ENCODE peak calls at places on chromosomes 1 and 21, in nine cellular contexts. A is left cardiac atrium; N is PC-3; I is heart right ventricle; E is activated B cell treated with CpG ODN at 0.5 μM for 24 hours; C is central memory CD8-positive, alpha-beta T cell; X is A549; B is body of pancreas; R is stimulated activated effector memory CD8-positive, alpha-beta T cell treated with anti-CD3 and anti-CD28 coated beads, Interleukin-12 subunit alpha, Interleukin-12 subunit beta, amount 100 ng/mL, for 72 hours. L is an unnamed sample.

GRCh38 chr21:34801519-34802132 is 132.8 kb downstream of the CLIC6 start:
- ATAC-seq in B (no peak), E (peak; percentile 83), I (no peak), X (peak; percentile 77), N (peak; percentile 37), R (peak; percentile 29), C (peak; percentile 40), A (no peak), L (peak; percentile 48)

GRCh38 chr1:31054958-31055481 is 10.5 kb downstream of the PUM1 start:
- ATAC-seq in N (no peak), I (no peak), C (no peak), B (no peak), E (no peak), X (no peak), R (peak; percentile 52), A (no peak), L (no peak)

GRCh38 chr1:31421404-31422040 is 8.5 kb downstream of the SERINC2 start:
- ATAC-seq in A (no peak), B (no peak), X (peak; percentile 65), C (no peak), E (no peak), R (no peak), I (no peak), N (peak; percentile 21), L (no peak)

GRCh38 chr1:38991638-38992449 is 768 bp downstream of the AKIRIN1 start:
- ATAC-seq in R (no peak), N (peak; percentile 24), B (no peak), X (peak; percentile 41), I (peak; percentile 40), A (peak; percentile 74), E (no peak), C (no peak), L (no peak)

GRCh38 chr1:169144941-169145626 is 38.6 kb downstream of the ATP1B1 start:
- ATAC-seq in E (no peak), A (no peak), X (peak; percentile 14), R (no peak), N (no peak), C (no peak), I (no peak), B (no peak), L (no peak)

GRCh38 chr1:25462732-25463131 is 32.0 kb downstream of the MACO1 start:
- ATAC-seq in B (no peak), I (peak; percentile 72), C (no peak), E (no peak), R (no peak), X (no peak), N (peak; percentile 64), A (no peak), L (no peak)

GRCh38 chr21:44461438-44462089 is 6.3 kb downstream of the LRRC3 start:
- ATAC-seq in C (no peak), R (no peak), X (no peak), A (peak; percentile 61), E (no peak), N (peak; percentile 54), B (no peak), I (peak; percentile 78), L (no peak)

GRCh38 chr1:36524359-36525062 is 41.8 kb upstream of the CSF3R start:
- ATAC-seq in R (no peak), I (no peak), X (no peak), N (no peak), B (no peak), C (no peak), A (no peak), E (no peak), L (no peak)

GRCh38 chr1:234927968-234928635 is 200.5 kb downstream of the TOMM20 start:
- ATAC-seq in B (no peak), C (no peak), I (no peak), X (no peak), R (no peak), N (no peak), E (no peak), A (no peak), L (no peak)

GRCh38 chr1:156347337-156347736 is 9.0 kb downstream of the TSACC start:
- ATAC-seq in X (peak; percentile 19), A (no peak), N (no peak), E (no peak), C (no peak), I (no peak), B (no peak), R (no peak), L (no peak)

GRCh38 chr1:13494025-13494424 is 19.8 kb downstream of the LRRC38 start:
- ATAC-seq in X (no peak), N (no peak), I (no peak), C (no peak), R (peak; percentile 59), E (peak; percentile 37), A (no peak), B (no peak), L (peak; percentile 73)

GRCh38 chr1:193346085-193346484 is 159.7 kb upstream of the B3GALT2 start:
- ATAC-seq in R (no peak), C (no peak), E (no peak), A (no peak), B (no peak), N (no peak), I (no peak), X (no peak), L (no peak)

GRCh38 chr1:84988588-84988987 is 8.3 kb downstream of the MCOLN2 start:
- ATAC-seq in E (peak; percentile 72), C (peak; percentile 72), I (no peak), N (no peak), B (no peak), A (no peak), R (peak; percentile 90), X (no peak), L (peak; percentile 86)

GRCh38 chr1:33087677-33088076 is 6.7 kb downstream of the AZIN2 start:
- ATAC-seq in B (no peak), A (no peak), E (no peak), C (no peak), I (no peak), N (no peak), R (no peak), X (no peak), L (no peak)

GRCh38 chr1:246788895-246789338 is 64.7 kb downstream of the SCCPDH start:
- ATAC-seq in C (no peak), E (no peak), R (no peak), A (peak; percentile 31), X (no peak), B (no peak), N (no peak), I (peak; percentile 26), L (no peak)

GRCh38 chr1:51877434-51878306 is 857 bp downstream of the NRDC start:
- ATAC-seq in I (no peak), E (no peak), C (no peak), R (peak; percentile 0), A (peak; percentile 5), B (no peak), N (peak; percentile 15), X (peak; percentile 23), L (no peak)

GRCh38 chr1:39970274-39970673 is 15.3 kb downstream of the MFSD2A start:
- ATAC-seq in A (no peak), B (no peak), N (no peak), X (no peak), C (no peak), R (no peak), I (no peak), E (no peak), L (no peak)

GRCh38 chr1:34898220-34898820 is 31.1 kb downstream of the DLGAP3 start:
- ATAC-seq in B (no peak), A (no peak), N (no peak), X (no peak), C (no peak), I (no peak), E (no peak), R (no peak), L (no peak)

GRCh38 chr1:81034366-81034765 is 766.4 kb upstream of the ADGRL2 start:
- ATAC-seq in A (no peak), I (no peak), B (no peak), N (no peak), C (no peak), R (no peak), E (no peak), X (no peak), L (no peak)

GRCh38 chr21:46425061-46425460 is 33.6 kb upstream of the DIP2A start:
- ATAC-seq in R (peak; percentile 43), B (no peak), A (no peak), N (no peak), E (no peak), I (no peak), C (peak; percentile 11), X (no peak), L (no peak)

GRCh38 chr1:92210701-92211100 is 7.0 kb upstream of the C1orf146 start:
- ATAC-seq in C (no peak), I (no peak), E (no peak), A (no peak), X (no peak), R (no peak), B (no peak), N (no peak), L (no peak)

GRCh38 chr1:67468066-67468718 is 38.0 kb upstream of the SERBP1 start:
- ATAC-seq in N (peak; percentile 42), R (no peak), A (no peak), X (no peak), I (no peak), C (no peak), E (no peak), B (no peak), L (no peak)

GRCh38 chr1:223031690-223032601 is 111.1 kb downstream of the TLR5 start:
- ATAC-seq in B (peak; percentile 40), X (peak; percentile 30), E (no peak), C (no peak), A (peak; percentile 92), R (peak; percentile 40), I (peak; percentile 92), N (peak; percentile 87), L (no peak)

GRCh38 chr1:54428838-54429513 is 22.8 kb upstream of the SSBP3 start:
- ATAC-seq in A (no peak), C (no peak), B (no peak), R (no peak), X (no peak), I (no peak), E (no peak), N (no peak), L (no peak)

GRCh38 chr1:18422954-18423353 is 57.8 kb upstream of the KLHDC7A start:
- ATAC-seq in R (no peak), X (no peak), N (no peak), E (no peak), I (no peak), C (no peak), A (no peak), B (no peak), L (no peak)

GRCh38 chr1:39494671-39495410 is 3.4 kb downstream of the BMP8A start:
- ATAC-seq in N (no peak), E (no peak), A (no peak), R (no peak), I (no peak), C (no peak), B (no peak), X (no peak), L (no peak)

GRCh38 chr1:161727343-161727924 is 6.1 kb downstream of the FCRLB start:
- ATAC-seq in A (peak; percentile 3), X (peak; percentile 2), N (no peak), E (no peak), R (peak; percentile 44), I (no peak), B (no peak), C (peak; percentile 42), L (peak; percentile 3)

GRCh38 chr1:109521465-109521951 is 12.0 kb upstream of the AMIGO1 start:
- ATAC-seq in I (peak; percentile 54), B (no peak), X (no peak), R (no peak), N (no peak), C (no peak), A (peak; percentile 18), E (no peak), L (no peak)

GRCh38 chr1:161193561-161194235 is 5.2 kb downstream of the ADAMTS4 start:
- ATAC-seq in R (no peak), I (no peak), X (no peak), N (peak; percentile 34), B (no peak), E (no peak), A (no peak), C (no peak), L (no peak)

GRCh38 chr1:184442260-184442659 is 55.4 kb downstream of the C1orf21 start:
- ATAC-seq in R (no peak), X (no peak), I (no peak), N (no peak), B (no peak), A (no peak), C (no peak), E (no peak), L (no peak)

GRCh38 chr1:8170059-8170835 is 144.1 kb upstream of the ERRFI1 start:
- ATAC-seq in R (no peak), B (peak; percentile 5), C (no peak), E (no peak), I (peak; percentile 34), A (peak; percentile 4), N (peak; percentile 4), X (peak; percentile 48), L (no peak)

L was measured in stimulated activated memory B cell treated with anti-CD40 and anti-IgM and Interleukin-4, amounts not matched to agents 10 μg/mL and 1 μg/mL and 100 μg/mL, for 72 hours.